ENCODE peak calls at places on chromosomes 7 and 10, in eight cellular contexts. J is HT1080; N is HTR-8/SVneo; S is amniotic stem cell; Y is ovary; T is midbrain; K is stimulated activated CD4-positive, alpha-beta T cell treated with anti-CD3 and anti-CD28 coated beads, Interleukin-12 subunit alpha, Interleukin-12 subunit beta, amount 100 ng/mL, for 4 hours; M is fibroblast of mammary gland. X is an unnamed sample.

GRCh38 chr10:89392974-89393373 is 551 bp downstream of the IFIT1 start:
- DNase-seq in J (peak), N (peak), S (no peak), Y (no peak), T (peak), K (no peak), M (peak), X (no peak)

GRCh38 chr7:131652934-131653333 is 96.5 kb upstream of the PODXL start:
- DNase-seq in J (no peak), N (no peak), S (no peak), Y (no peak), T (no peak), K (no peak), M (no peak), X (no peak)

GRCh38 chr7:151292850-151293249 is 44.4 kb upstream of the SMARCD3 start:
- DNase-seq in J (no peak), N (no peak), S (no peak), Y (no peak), T (no peak), K (no peak), M (no peak), X (no peak)

GRCh38 chr7:45224832-45225231 is 67.2 kb downstream of the RAMP3 start:
- DNase-seq in J (no peak), N (no peak), S (no peak), Y (no peak), T (no peak), K (no peak), M (no peak), X (no peak)

GRCh38 chr10:93849605-93850004 is 44.2 kb upstream of the SLC35G1 start:
- DNase-seq in J (no peak), N (no peak), S (no peak), Y (no peak), T (no peak), K (no peak), M (no peak), X (no peak)

GRCh38 chr10:50470345-50470744 is 153.4 kb downstream of the SGMS1 start:
- DNase-seq in J (no peak), N (no peak), S (no peak), Y (no peak), T (no peak), K (no peak), M (no peak), X (no peak)

GRCh38 chr7:41425926-41426325 is 277.0 kb downstream of the INHBA start:
- DNase-seq in J (peak), N (peak), S (no peak), Y (no peak), T (no peak), K (no peak), M (peak), X (no peak)

GRCh38 chr7:146375155-146375554 is 258.6 kb downstream of the CNTNAP2 start:
- DNase-seq in J (peak), N (no peak), S (no peak), Y (no peak), T (no peak), K (no peak), M (no peak), X (no peak)

GRCh38 chr7:31882187-31882586 is 188.0 kb downstream of the PDE1C start:
- DNase-seq in J (no peak), N (peak), S (no peak), Y (no peak), T (peak), K (no peak), M (no peak), X (no peak)

GRCh38 chr10:23341004-23341403 is 3.6 kb downstream of the C10orf67 start:
- DNase-seq in J (peak), N (no peak), S (no peak), Y (no peak), T (no peak), K (no peak), M (peak), X (no peak)

GRCh38 chr10:77187376-77187999 is 450.1 kb downstream of the KCNMA1 start:
- DNase-seq in J (no peak), N (no peak), S (no peak), Y (no peak), T (no peak), K (no peak), M (no peak), X (no peak)

GRCh38 chr10:22713853-22714523 is 390 bp downstream of the PIP4K2A start:
- DNase-seq in J (peak), N (no peak), S (no peak), Y (no peak), T (no peak), K (peak), M (peak), X (no peak)

X was measured in T1000.